ENCODE peak calls at places on chromosomes 1 and 21, in eight cellular contexts. One of them, this sample, is unnamed.
A peak's percentile ranks its signal among the peaks of the same experiment; 100 is the strongest.

GRCh38 chr1:230339033-230339432 is 87.1 kb downstream of the PGBD5 start:
- DNase-seq in choroid plexus epithelial cell: no peak
- DNase-seq in tibial artery: no peak
- DNase-seq in esophagus muscularis mucosa: no peak
- DNase-seq in stomach: no peak
- DNase-seq in brain microvascular endothelial cell: no peak
- DNase-seq in GM23338: no peak
- DNase-seq in tibial nerve: no peak
- DNase-seq in this sample: no peak

GRCh38 chr1:230430499-230430898 is 4.4 kb upstream of the PGBD5 start:
- DNase-seq in choroid plexus epithelial cell: no peak
- DNase-seq in tibial artery: no peak
- DNase-seq in GM23338: no peak
- DNase-seq in tibial nerve: no peak
- DNase-seq in esophagus muscularis mucosa: peak; percentile 42
- DNase-seq in stomach: no peak
- DNase-seq in brain microvascular endothelial cell: no peak
- DNase-seq in this sample: no peak

GRCh38 chr1:67988066-67988465 is 62.4 kb downstream of the DIRAS3 start:
- DNase-seq in brain microvascular endothelial cell: no peak
- DNase-seq in GM23338: no peak
- DNase-seq in choroid plexus epithelial cell: peak; percentile 25
- DNase-seq in esophagus muscularis mucosa: no peak
- DNase-seq in tibial artery: no peak
- DNase-seq in stomach: no peak
- DNase-seq in tibial nerve: no peak
- DNase-seq in this sample: no peak

GRCh38 chr1:1326075-1326605 is 1.5 kb downstream of the CPTP start:
- DNase-seq in stomach: no peak
- DNase-seq in tibial nerve: no peak
- DNase-seq in esophagus muscularis mucosa: no peak
- DNase-seq in choroid plexus epithelial cell: no peak
- DNase-seq in GM23338: no peak
- DNase-seq in tibial artery: no peak
- DNase-seq in brain microvascular endothelial cell: no peak
- DNase-seq in this sample: no peak

GRCh38 chr1:12580054-12580887 is 37.7 kb downstream of the DHRS3 start:
- DNase-seq in stomach: no peak
- DNase-seq in tibial nerve: no peak
- DNase-seq in brain microvascular endothelial cell: no peak
- DNase-seq in tibial artery: peak; percentile 90
- DNase-seq in choroid plexus epithelial cell: no peak
- DNase-seq in esophagus muscularis mucosa: no peak
- DNase-seq in GM23338: no peak
- DNase-seq in this sample: peak; percentile 78

GRCh38 chr21:33844104-33844889 is 71.3 kb downstream of the ATP5PO start:
- DNase-seq in stomach: no peak
- DNase-seq in GM23338: no peak
- DNase-seq in esophagus muscularis mucosa: no peak
- DNase-seq in brain microvascular endothelial cell: no peak
- DNase-seq in tibial artery: no peak
- DNase-seq in tibial nerve: no peak
- DNase-seq in choroid plexus epithelial cell: no peak
- DNase-seq in this sample: peak; percentile 30

GRCh38 chr1:236275586-236275985 is 6.2 kb downstream of the ERO1B start:
- DNase-seq in GM23338: no peak
- DNase-seq in choroid plexus epithelial cell: no peak
- DNase-seq in tibial artery: no peak
- DNase-seq in stomach: no peak
- DNase-seq in esophagus muscularis mucosa: no peak
- DNase-seq in tibial nerve: no peak
- DNase-seq in brain microvascular endothelial cell: no peak
- DNase-seq in this sample: no peak

GRCh38 chr1:204194771-204195170 is 1.5 kb downstream of the KISS1 start:
- DNase-seq in stomach: no peak
- DNase-seq in choroid plexus epithelial cell: no peak
- DNase-seq in tibial artery: no peak
- DNase-seq in tibial nerve: no peak
- DNase-seq in GM23338: peak; percentile 13
- DNase-seq in brain microvascular endothelial cell: no peak
- DNase-seq in esophagus muscularis mucosa: no peak
- DNase-seq in this sample: no peak

GRCh38 chr1:5936126-5936525 is 56.1 kb downstream of the NPHP4 start:
- DNase-seq in esophagus muscularis mucosa: no peak
- DNase-seq in tibial artery: no peak
- DNase-seq in tibial nerve: no peak
- DNase-seq in choroid plexus epithelial cell: no peak
- DNase-seq in GM23338: no peak
- DNase-seq in stomach: no peak
- DNase-seq in brain microvascular endothelial cell: no peak
- DNase-seq in this sample: no peak

GRCh38 chr1:241603626-241604337 is 36.4 kb downstream of the CHML start:
- DNase-seq in GM23338: no peak
- DNase-seq in tibial nerve: no peak
- DNase-seq in esophagus muscularis mucosa: no peak
- DNase-seq in choroid plexus epithelial cell: peak; percentile 77
- DNase-seq in tibial artery: no peak
- DNase-seq in brain microvascular endothelial cell: peak; percentile 48
- DNase-seq in stomach: no peak
- DNase-seq in this sample: peak; percentile 67

GRCh38 chr1:223337174-223337869 is 26.7 kb downstream of the SUSD4 start:
- DNase-seq in brain microvascular endothelial cell: no peak
- DNase-seq in choroid plexus epithelial cell: no peak
- DNase-seq in tibial artery: no peak
- DNase-seq in stomach: no peak
- DNase-seq in esophagus muscularis mucosa: no peak
- DNase-seq in tibial nerve: no peak
- DNase-seq in GM23338: no peak
- DNase-seq in this sample: no peak

GRCh38 chr1:17059391-17060128 is 5.7 kb upstream of the SDHB start:
- DNase-seq in stomach: peak; percentile 78
- DNase-seq in GM23338: peak; percentile 91
- DNase-seq in choroid plexus epithelial cell: peak; percentile 86
- DNase-seq in tibial nerve: no peak
- DNase-seq in esophagus muscularis mucosa: no peak
- DNase-seq in brain microvascular endothelial cell: peak; percentile 57
- DNase-seq in tibial artery: peak; percentile 63
- DNase-seq in this sample: peak; percentile 81

GRCh38 chr1:52825868-52826267 is 16.7 kb upstream of the ZYG11A start:
- DNase-seq in choroid plexus epithelial cell: peak; percentile 30
- DNase-seq in GM23338: peak; percentile 54
- DNase-seq in brain microvascular endothelial cell: no peak
- DNase-seq in tibial nerve: no peak
- DNase-seq in esophagus muscularis mucosa: no peak
- DNase-seq in tibial artery: no peak
- DNase-seq in stomach: no peak
- DNase-seq in this sample: peak; percentile 4

GRCh38 chr1:47325530-47325929 is 8.1 kb upstream of the CMPK1 start:
- DNase-seq in esophagus muscularis mucosa: no peak
- DNase-seq in tibial artery: no peak
- DNase-seq in GM23338: no peak
- DNase-seq in tibial nerve: no peak
- DNase-seq in stomach: no peak
- DNase-seq in brain microvascular endothelial cell: no peak
- DNase-seq in choroid plexus epithelial cell: no peak
- DNase-seq in this sample: no peak

GRCh38 chr1:157140068-157140588 is 1.9 kb upstream of the ETV3 start:
- DNase-seq in tibial nerve: no peak
- DNase-seq in tibial artery: no peak
- DNase-seq in brain microvascular endothelial cell: no peak
- DNase-seq in choroid plexus epithelial cell: no peak
- DNase-seq in GM23338: peak; percentile 72
- DNase-seq in esophagus muscularis mucosa: no peak
- DNase-seq in stomach: no peak
- DNase-seq in this sample: no peak

GRCh38 chr1:44806025-44806703 is 987 bp downstream of the DYNLT4 start:
- DNase-seq in tibial artery: peak; percentile 69
- DNase-seq in stomach: no peak
- DNase-seq in brain microvascular endothelial cell: no peak
- DNase-seq in tibial nerve: no peak
- DNase-seq in esophagus muscularis mucosa: no peak
- DNase-seq in GM23338: no peak
- DNase-seq in choroid plexus epithelial cell: no peak
- DNase-seq in this sample: no peak

GRCh38 chr1:9198538-9199361 is 35.8 kb upstream of the H6PD start:
- DNase-seq in choroid plexus epithelial cell: peak; percentile 76
- DNase-seq in GM23338: peak; percentile 87
- DNase-seq in tibial nerve: no peak
- DNase-seq in stomach: no peak
- DNase-seq in tibial artery: peak; percentile 63
- DNase-seq in brain microvascular endothelial cell: peak; percentile 63
- DNase-seq in esophagus muscularis mucosa: no peak
- DNase-seq in this sample: no peak
- H3K4me3 ChIP-seq in choroid plexus epithelial cell: peak overlapping the region; percentile 60
- H3K4me3 ChIP-seq in GM23338: peak overlapping the region; percentile 49
- H3K4me3 ChIP-seq in tibial nerve: no peak overlapping the region
- H3K4me3 ChIP-seq in stomach: peak overlapping the region; percentile 0
- H3K4me3 ChIP-seq in tibial artery: peak overlapping the region; percentile 46
- H3K4me3 ChIP-seq in brain microvascular endothelial cell: peak overlapping the region; percentile 89
- H3K4me3 ChIP-seq in esophagus muscularis mucosa: peak overlapping the region; percentile 44
- H3K4me3 ChIP-seq in this sample: peak overlapping the region; percentile 31

GRCh38 chr1:56522680-56523079 is 56.7 kb downstream of the PLPP3 start:
- DNase-seq in tibial artery: no peak
- DNase-seq in stomach: no peak
- DNase-seq in choroid plexus epithelial cell: no peak
- DNase-seq in brain microvascular endothelial cell: no peak
- DNase-seq in tibial nerve: no peak
- DNase-seq in GM23338: no peak
- DNase-seq in esophagus muscularis mucosa: no peak
- DNase-seq in this sample: no peak
- TF ChIP-seq CTCF in tibial artery: no peak
- TF ChIP-seq CTCF in stomach: no peak
- TF ChIP-seq CTCF in choroid plexus epithelial cell: no peak
- TF ChIP-seq CTCF in brain microvascular endothelial cell: no peak
- TF ChIP-seq CTCF in tibial nerve: no peak
- TF ChIP-seq CTCF in GM23338: no peak
- TF ChIP-seq CTCF in esophagus muscularis mucosa: no peak
- TF ChIP-seq CTCF in this sample: no peak

DNA sequence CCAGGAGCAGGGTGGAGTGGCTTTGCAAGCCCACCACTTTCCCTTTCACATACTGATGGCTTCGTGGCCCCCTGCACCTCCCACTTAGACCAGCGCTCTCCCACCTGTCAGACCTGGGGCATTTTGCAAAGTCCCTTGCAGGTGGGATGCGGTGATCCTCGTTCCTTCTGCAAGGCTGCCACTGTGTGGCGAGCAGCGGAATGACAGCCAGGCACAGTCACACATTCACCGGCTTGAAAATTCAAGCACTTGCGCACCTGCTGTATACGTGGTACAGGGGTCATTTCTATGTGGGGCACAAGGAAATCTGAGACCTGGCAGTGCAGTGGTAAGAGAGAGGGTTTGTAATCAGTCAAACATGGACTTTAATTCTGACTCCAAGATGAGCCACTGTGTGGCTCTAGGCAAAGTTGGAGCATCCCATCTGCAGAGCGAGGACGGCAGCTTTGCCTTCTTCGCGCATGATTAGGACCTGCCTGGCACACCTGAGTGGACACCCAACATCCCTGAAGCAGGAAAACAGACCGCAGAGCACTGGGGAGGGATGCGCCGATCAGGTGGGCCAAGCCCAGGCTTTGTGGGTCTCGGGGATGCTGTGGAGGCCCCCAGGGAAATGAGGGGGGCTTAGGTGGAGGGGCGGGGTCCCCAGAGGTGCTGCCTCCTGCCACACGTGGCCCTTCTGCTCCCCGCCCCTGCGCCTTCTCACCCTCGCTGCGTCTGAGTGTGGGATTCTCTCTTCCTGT is 53.0 kb upstream of the TMEM51 start:
- DNase-seq in brain microvascular endothelial cell: peak; percentile 9
- DNase-seq in GM23338: peak; percentile 87
- DNase-seq in tibial artery: no peak
- DNase-seq in choroid plexus epithelial cell: peak; percentile 66
- DNase-seq in esophagus muscularis mucosa: no peak
- DNase-seq in stomach: peak; percentile 66
- DNase-seq in tibial nerve: no peak
- DNase-seq in this sample: peak; percentile 40
- H3K4me3 ChIP-seq in brain microvascular endothelial cell: no peak overlapping the region
- H3K4me3 ChIP-seq in GM23338: no peak overlapping the region
- H3K4me3 ChIP-seq in tibial artery: no peak overlapping the region
- H3K4me3 ChIP-seq in choroid plexus epithelial cell: no peak overlapping the region
- H3K4me3 ChIP-seq in esophagus muscularis mucosa: no peak overlapping the region
- H3K4me3 ChIP-seq in stomach: no peak overlapping the region
- H3K4me3 ChIP-seq in tibial nerve: no peak overlapping the region
- H3K4me3 ChIP-seq in this sample: no peak overlapping the region

DNA sequence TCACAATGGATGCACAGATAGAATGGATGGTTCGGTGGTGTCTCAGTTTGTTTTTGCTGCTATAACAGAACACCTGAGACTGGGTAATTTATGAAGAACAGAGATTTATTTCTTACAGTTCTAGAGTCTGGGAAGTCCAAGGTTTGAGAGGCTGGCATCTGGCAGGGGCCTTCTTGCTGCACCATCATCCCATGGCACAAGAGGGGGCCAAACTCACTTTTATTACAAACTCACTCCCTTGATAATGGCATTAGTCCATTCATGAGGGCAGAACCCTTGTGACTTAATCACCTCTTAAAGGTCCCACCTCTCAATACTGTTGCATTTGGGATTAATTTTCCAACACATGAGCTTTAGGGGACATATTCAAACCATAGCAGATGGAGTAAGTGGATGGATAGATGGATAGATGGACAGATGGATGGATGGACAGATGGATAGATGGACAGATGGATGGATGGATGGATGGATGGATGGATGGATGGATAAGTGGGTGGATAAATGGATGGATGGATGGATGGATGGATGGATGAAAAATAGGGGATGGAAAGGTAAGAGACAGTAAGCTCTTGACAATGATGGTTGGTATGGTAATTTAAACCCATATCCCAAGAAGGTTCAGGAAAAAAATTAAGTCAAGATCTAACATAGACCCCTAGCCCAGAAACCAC is 16.5 kb downstream of the CAMK2N1 start:
- DNase-seq in esophagus muscularis mucosa: no peak
- DNase-seq in brain microvascular endothelial cell: no peak
- DNase-seq in GM23338: no peak
- DNase-seq in choroid plexus epithelial cell: no peak
- DNase-seq in stomach: no peak
- DNase-seq in tibial artery: no peak
- DNase-seq in tibial nerve: no peak
- DNase-seq in this sample: no peak
- TF ChIP-seq CTCF in esophagus muscularis mucosa: no peak
- TF ChIP-seq CTCF in brain microvascular endothelial cell: peak; percentile 27
- TF ChIP-seq CTCF in GM23338: peak; percentile 16
- TF ChIP-seq CTCF in choroid plexus epithelial cell: peak; percentile 22
- TF ChIP-seq CTCF in stomach: no peak
- TF ChIP-seq CTCF in tibial artery: no peak
- TF ChIP-seq CTCF in tibial nerve: no peak
- TF ChIP-seq CTCF in this sample: no peak

This sample was measured in fibroblast of the aortic adventitia.